ENCODE peak calls at places on chromosome 21, in eight cellular contexts. Y is SJCRH30, C is tibial nerve, D is neuronal stem cell, R is fibroblast of lung, A is keratinocyte, Q is heart right ventricle, M is K562. Z is an unnamed sample.

GRCh38 chr21:35578350-35578782 is 482.0 kb downstream of the SETD4 start:
- DNase-seq in M (no peak), C (no peak), D (no peak), A (no peak), Y (no peak), Q (no peak), R (peak), Z (no peak)

GRCh38 chr21:34670220-34670961 is 1.6 kb downstream of the CLIC6 start:
- DNase-seq in C (no peak), M (no peak), Y (no peak), R (peak), A (no peak), Q (no peak), D (peak), Z (no peak)

GRCh38 chr21:40269239-40269638 is 402.0 kb downstream of the PCP4 start:
- DNase-seq in C (no peak), A (no peak), D (no peak), Q (no peak), Y (no peak), R (no peak), M (no peak), Z (no peak)

GRCh38 chr21:33976082-33976979 is 60.7 kb upstream of the ATP5PO start:
- DNase-seq in A (peak), R (peak), D (no peak), Q (peak), Y (peak), C (no peak), M (peak), Z (no peak)

GRCh38 chr21:26587621-26588260 is 14.7 kb upstream of the CYYR1 start:
- DNase-seq in C (no peak), Q (no peak), Y (no peak), D (no peak), R (peak), A (peak), M (no peak), Z (no peak)

GRCh38 chr21:32604484-32604883 is 7.7 kb downstream of the CFAP298 start:
- DNase-seq in A (no peak), C (no peak), Q (no peak), M (no peak), R (no peak), Y (no peak), D (no peak), Z (no peak)

GRCh38 chr21:34890724-34891609 is 158.1 kb downstream of the RUNX1 start:
- DNase-seq in R (peak), M (no peak), A (no peak), Y (no peak), D (peak), Q (no peak), C (no peak), Z (peak)

GRCh38 chr21:40567511-40567910 is 279.4 kb downstream of the DSCAM start:
- DNase-seq in C (no peak), Q (no peak), Y (no peak), D (no peak), R (no peak), A (no peak), M (no peak), Z (no peak)

GRCh38 chr21:40952551-40953330 is 105.8 kb upstream of the DSCAM start:
- DNase-seq in A (no peak), Y (no peak), C (no peak), D (no peak), R (no peak), M (no peak), Q (no peak), Z (no peak)

GRCh38 chr21:22965455-22966125 is 1967.4 kb downstream of the NCAM2 start:
- DNase-seq in C (no peak), D (no peak), Y (peak), M (no peak), R (no peak), Q (no peak), A (no peak), Z (no peak)

GRCh38 chr21:19402870-19403269 is 999.3 kb upstream of the TMPRSS15 start:
- DNase-seq in C (no peak), Y (no peak), A (no peak), M (no peak), D (no peak), Q (no peak), R (no peak), Z (no peak)

GRCh38 chr21:16117851-16118592 is 388.2 kb downstream of the USP25 start:
- DNase-seq in R (peak), M (no peak), Q (no peak), A (no peak), D (no peak), C (no peak), Y (no peak), Z (no peak)

GRCh38 chr21:23936224-23936623 is 1671.1 kb downstream of the MRPL39 start:
- DNase-seq in R (peak), D (peak), C (no peak), A (no peak), M (peak), Q (no peak), Y (peak), Z (no peak)

GRCh38 chr21:34364921-34365320 is 1.1 kb downstream of the KCNE2 start:
- DNase-seq in D (no peak), M (no peak), R (no peak), Q (no peak), Y (no peak), A (no peak), C (no peak), Z (no peak)

DNA sequence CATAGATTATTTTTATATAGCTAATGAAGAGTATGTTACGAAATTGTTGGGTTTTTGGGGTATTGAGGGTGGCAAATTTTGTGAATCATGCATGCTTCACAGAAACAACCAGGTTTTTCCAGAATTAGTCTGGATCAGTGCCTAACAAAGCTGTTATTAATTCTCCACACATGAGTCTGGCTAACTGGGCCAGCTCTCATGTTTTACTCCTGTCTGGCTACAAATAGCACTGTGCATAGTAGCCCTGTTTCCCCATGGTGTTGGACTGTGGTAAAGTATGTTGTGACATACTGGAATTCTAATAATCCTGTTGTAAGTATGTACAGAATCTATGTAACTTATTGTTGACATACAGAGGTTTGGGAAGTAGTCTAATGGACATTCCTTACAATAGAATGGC is 35.8 kb downstream of the S100B start:
- DNase-seq in C (no peak), Y (no peak), R (no peak), A (no peak), Q (no peak), D (no peak), M (peak), Z (no peak)
- H3K27ac ChIP-seq in C (no peak), Y (no peak), R (no peak), A (no peak), Q (no peak), D (no peak), M (no peak), Z (no peak)

GRCh38 chr21:38740131-38740530 is 65.6 kb upstream of the ETS2 start:
- DNase-seq in R (peak), Q (no peak), D (no peak), M (no peak), Y (no peak), A (no peak), C (no peak), Z (no peak)
- H3K4me3 ChIP-seq in R (no peak), Q (no peak), D (no peak), M (no peak), Y (no peak), A (no peak), C (no peak), Z (no peak)

DNA sequence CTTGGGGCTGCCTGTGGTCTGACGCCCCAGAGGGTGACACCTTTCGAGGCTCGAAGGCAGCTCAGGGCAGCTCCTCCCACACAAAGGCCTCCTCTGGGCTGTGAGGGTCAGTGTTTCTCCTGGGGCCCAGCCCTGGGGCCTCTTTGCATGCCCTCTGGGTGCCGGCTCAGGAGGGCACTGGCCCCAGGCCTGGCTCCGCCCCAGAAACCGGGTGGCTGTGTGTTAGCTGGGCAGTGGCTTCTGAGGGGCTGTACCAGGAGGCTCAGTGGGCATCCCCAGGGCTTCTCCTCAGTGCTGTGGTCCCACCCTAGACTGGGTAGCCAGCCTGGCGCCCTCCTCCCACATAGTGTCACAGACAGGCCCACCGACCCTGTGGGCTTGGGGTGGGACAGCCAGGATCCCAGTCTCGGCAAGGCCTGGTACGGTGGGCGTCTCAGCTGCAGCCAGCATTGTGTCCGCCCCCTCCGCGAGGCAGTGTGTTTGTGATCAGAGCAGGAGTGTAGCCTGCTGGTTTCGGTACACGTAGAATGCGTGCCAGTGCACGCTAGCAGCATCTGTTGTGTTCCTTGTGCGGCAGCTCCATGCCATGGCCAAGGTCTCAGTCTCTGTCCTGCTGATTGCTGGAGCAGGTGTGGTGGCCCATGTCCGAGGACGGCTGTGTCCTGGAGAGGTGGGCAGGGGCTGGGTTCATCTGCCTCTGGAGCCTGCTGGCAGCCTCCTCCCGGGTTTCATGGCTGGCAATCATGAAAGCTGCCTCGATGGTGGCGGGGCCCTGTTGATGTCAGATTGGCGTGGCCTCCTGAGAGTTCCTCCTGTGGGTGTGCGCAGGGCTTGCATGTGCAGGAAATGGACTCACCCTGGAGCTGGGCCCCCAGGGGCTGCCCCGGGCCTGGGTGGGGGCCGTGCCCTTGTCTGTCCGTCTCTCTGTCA is 28.0 kb downstream of the RRP1 start:
- DNase-seq in D (no peak), Y (no peak), Q (no peak), M (no peak), R (no peak), C (no peak), A (no peak), Z (no peak)
- H3K27ac ChIP-seq in D (no peak), Y (no peak), Q (no peak), M (no peak), R (no peak), C (no peak), A (no peak), Z (no peak)

DNA sequence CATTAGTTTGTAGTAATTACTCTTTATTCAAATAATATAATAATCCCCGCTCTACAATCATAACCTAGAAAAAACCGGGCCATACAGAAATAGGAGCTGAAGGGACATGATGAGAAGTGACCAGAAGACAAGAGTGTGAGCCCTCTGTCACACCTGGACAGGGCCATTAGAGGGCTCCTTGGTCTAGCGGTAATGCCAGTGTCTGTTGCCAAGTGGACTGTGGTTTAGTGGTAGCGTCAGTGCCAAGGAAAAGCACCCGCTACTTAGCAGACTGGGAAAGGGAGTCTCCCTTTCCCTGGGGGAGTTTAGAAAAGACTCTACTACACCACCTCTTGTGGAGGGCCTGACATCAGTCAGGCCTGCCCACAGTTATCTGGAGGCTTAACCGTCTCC is 19.1 kb downstream of the PCBP3 start:
- DNase-seq in Q (no peak), R (no peak), D (no peak), C (no peak), M (no peak), Y (no peak), A (no peak), Z (no peak)
- H3K4me3 ChIP-seq in Q (no peak), R (no peak), D (no peak), C (no peak), M (no peak), Y (no peak), A (no peak), Z (no peak)

GRCh38 chr21:29130234-29130993 is at the start of gene MAP3K7CL:
- DNase-seq in C (no peak), R (peak), Y (peak), A (peak), M (no peak), D (no peak), Q (peak), Z (peak)

GRCh38 chr21:29133241-29133640 is 2.8 kb downstream of the MAP3K7CL start:
- DNase-seq in Q (no peak), A (no peak), Y (no peak), C (no peak), R (peak), M (no peak), D (no peak), Z (no peak)

GRCh38 chr21:29133796-29134195 is 3.4 kb downstream of the MAP3K7CL start:
- DNase-seq in A (no peak), Y (no peak), Q (no peak), D (no peak), M (no peak), R (peak), C (no peak), Z (no peak)

GRCh38 chr21:29135481-29135880 is 5.0 kb downstream of the MAP3K7CL start:
- DNase-seq in R (no peak), A (no peak), Q (no peak), C (no peak), D (no peak), Y (no peak), M (no peak), Z (no peak)
- H3K27ac ChIP-seq in R (no peak), A (no peak), Q (no peak), C (no peak), D (no peak), Y (no peak), M (no peak), Z (no peak)

DNA sequence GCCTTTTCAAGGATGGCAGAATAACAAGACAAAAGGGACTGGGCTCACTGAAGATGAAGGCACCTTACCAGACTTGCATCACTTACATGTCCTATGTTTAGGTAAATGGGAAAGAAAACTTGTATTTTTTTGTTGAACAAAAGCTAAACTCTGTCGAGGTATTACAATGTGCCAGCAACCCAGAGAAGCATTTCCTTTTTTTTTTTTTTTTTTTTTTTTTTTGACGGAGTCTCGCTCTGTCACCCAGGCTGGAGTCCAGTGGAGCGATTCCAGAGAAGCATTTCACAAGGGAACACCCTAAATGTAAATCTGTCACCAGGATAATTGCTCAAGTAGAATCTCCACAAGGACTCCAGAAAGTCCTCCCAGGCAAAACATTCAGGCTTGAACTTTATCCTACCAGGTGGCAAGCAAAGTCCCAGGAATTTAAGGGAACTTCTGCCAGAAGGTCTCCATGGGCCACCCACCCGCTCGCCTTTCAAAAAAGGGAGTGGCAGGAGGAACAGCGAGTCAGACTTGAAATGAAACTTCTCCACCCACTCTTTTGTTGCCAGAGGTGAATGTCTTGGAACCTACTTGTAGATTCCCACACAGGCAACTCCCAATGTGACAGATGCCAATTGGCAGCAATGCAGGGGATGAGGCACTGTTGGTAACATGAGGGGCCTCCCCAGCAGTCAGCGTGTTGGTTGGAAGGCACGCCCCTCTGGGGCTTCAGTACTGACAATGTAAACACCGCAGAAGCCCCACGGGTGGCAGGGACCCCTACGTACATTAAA is 125.0 kb downstream of the TIAM1 start:
- DNase-seq in R (peak), Q (peak), D (peak), A (no peak), Y (no peak), M (no peak), C (peak), Z (peak)
- H3K4me3 ChIP-seq in R (no peak), Q (no peak), D (no peak), A (peak), Y (no peak), M (no peak), C (peak), Z (no peak)

GRCh38 chr21:41980561-41980960 is 26.7 kb upstream of the C2CD2 start:
- DNase-seq in Q (no peak), M (no peak), D (no peak), C (no peak), R (no peak), A (no peak), Y (no peak), Z (no peak)
- H3K27ac ChIP-seq in Q (no peak), M (no peak), D (no peak), C (no peak), R (no peak), A (no peak), Y (no peak), Z (no peak)

GRCh38 chr21:37369307-37369854 is 2.8 kb downstream of the DYRK1A start:
- DNase-seq in D (no peak), M (no peak), R (no peak), Q (no peak), Y (no peak), A (no peak), C (no peak), Z (no peak)
- H3K4me3 ChIP-seq in D (peak), M (peak), R (peak), Q (peak), Y (no peak), A (peak), C (peak), Z (peak)

Z was measured in tibial artery.